ENCODE peak calls at places on chromosomes 5 and 9, in five cellular contexts. One of them, this sample, is unnamed.

GRCh38 chr9:4228142-4228541 is 71.7 kb downstream of the GLIS3 start:
- DNase-seq in IMR-90: no peak
- DNase-seq in epithelial cell of proximal tubule: no peak
- DNase-seq in stomach: no peak
- DNase-seq in prostate gland: no peak
- DNase-seq in this sample: no peak

GRCh38 chr5:132094393-132095076 is 20.9 kb downstream of the CSF2 start:
- DNase-seq in IMR-90: peak
- DNase-seq in epithelial cell of proximal tubule: peak
- DNase-seq in stomach: no peak
- DNase-seq in prostate gland: no peak
- DNase-seq in this sample: peak

GRCh38 chr5:158590936-158591863 is 508.5 kb downstream of the EBF1 start:
- DNase-seq in prostate gland: peak
- DNase-seq in stomach: no peak
- DNase-seq in epithelial cell of proximal tubule: no peak
- DNase-seq in IMR-90: no peak
- DNase-seq in this sample: peak

GRCh38 chr9:94812343-94812742 is 85.8 kb downstream of the AOPEP start:
- DNase-seq in epithelial cell of proximal tubule: peak
- DNase-seq in stomach: no peak
- DNase-seq in IMR-90: peak
- DNase-seq in prostate gland: no peak
- DNase-seq in this sample: peak

GRCh38 chr5:1800470-1801060 is 642 bp upstream of the NDUFS6 start:
- DNase-seq in IMR-90: no peak
- DNase-seq in prostate gland: no peak
- DNase-seq in epithelial cell of proximal tubule: no peak
- DNase-seq in stomach: no peak
- DNase-seq in this sample: no peak

GRCh38 chr9:128125575-128126354 is 1.8 kb downstream of the PTGES2 start:
- DNase-seq in prostate gland: no peak
- DNase-seq in epithelial cell of proximal tubule: no peak
- DNase-seq in IMR-90: no peak
- DNase-seq in stomach: no peak
- DNase-seq in this sample: no peak

GRCh38 chr5:172097356-172097755 is 90.7 kb downstream of the STK10 start:
- DNase-seq in prostate gland: no peak
- DNase-seq in stomach: no peak
- DNase-seq in epithelial cell of proximal tubule: no peak
- DNase-seq in IMR-90: peak
- DNase-seq in this sample: no peak

GRCh38 chr9:110753734-110754231 is 85.2 kb downstream of the MUSK start:
- DNase-seq in stomach: no peak
- DNase-seq in IMR-90: peak
- DNase-seq in prostate gland: no peak
- DNase-seq in epithelial cell of proximal tubule: no peak
- DNase-seq in this sample: no peak

GRCh38 chr9:33453286-33453882 is 6.0 kb upstream of the AQP3 start:
- DNase-seq in prostate gland: no peak
- DNase-seq in stomach: no peak
- DNase-seq in epithelial cell of proximal tubule: no peak
- DNase-seq in IMR-90: no peak
- DNase-seq in this sample: no peak

GRCh38 chr5:174412941-174413340 is 311.4 kb upstream of the MSX2 start:
- DNase-seq in epithelial cell of proximal tubule: no peak
- DNase-seq in IMR-90: no peak
- DNase-seq in stomach: no peak
- DNase-seq in prostate gland: no peak
- DNase-seq in this sample: no peak

GRCh38 chr5:174535691-174536090 is 188.7 kb upstream of the MSX2 start:
- DNase-seq in stomach: no peak
- DNase-seq in prostate gland: no peak
- DNase-seq in epithelial cell of proximal tubule: no peak
- DNase-seq in IMR-90: peak
- DNase-seq in this sample: peak

GRCh38 chr5:179142434-179143198 is 82.4 kb downstream of the ZNF354C start:
- DNase-seq in IMR-90: peak
- DNase-seq in stomach: no peak
- DNase-seq in prostate gland: no peak
- DNase-seq in epithelial cell of proximal tubule: peak
- DNase-seq in this sample: peak

GRCh38 chr5:151617841-151618710 is 26.9 kb upstream of the FAT2 start:
- DNase-seq in epithelial cell of proximal tubule: no peak
- DNase-seq in prostate gland: no peak
- DNase-seq in IMR-90: no peak
- DNase-seq in stomach: no peak
- DNase-seq in this sample: no peak

GRCh38 chr9:108813951-108814601 is 41.7 kb downstream of the ACTL7B start:
- DNase-seq in epithelial cell of proximal tubule: peak
- DNase-seq in IMR-90: no peak
- DNase-seq in prostate gland: no peak
- DNase-seq in stomach: no peak
- DNase-seq in this sample: peak

GRCh38 chr9:133514475-133515239 is 10.1 kb downstream of the MYMK start:
- DNase-seq in stomach: no peak
- DNase-seq in prostate gland: no peak
- DNase-seq in epithelial cell of proximal tubule: no peak
- DNase-seq in IMR-90: no peak
- DNase-seq in this sample: no peak

GRCh38 chr5:64229163-64229774 is 63.6 kb downstream of the RNF180 start:
- DNase-seq in stomach: no peak
- DNase-seq in prostate gland: no peak
- DNase-seq in IMR-90: peak
- DNase-seq in epithelial cell of proximal tubule: no peak
- DNase-seq in this sample: peak

GRCh38 chr5:150642567-150642927 is 2.1 kb downstream of the SYNPO start:
- DNase-seq in stomach: peak
- DNase-seq in IMR-90: peak
- DNase-seq in prostate gland: peak
- DNase-seq in epithelial cell of proximal tubule: peak
- DNase-seq in this sample: peak

GRCh38 chr5:8376478-8376877 is 507.5 kb downstream of the MTRR start:
- DNase-seq in stomach: no peak
- DNase-seq in prostate gland: no peak
- DNase-seq in IMR-90: no peak
- DNase-seq in epithelial cell of proximal tubule: no peak
- DNase-seq in this sample: no peak

GRCh38 chr5:161547573-161548471 is 1.3 kb upstream of the GABRB2 start:
- DNase-seq in prostate gland: no peak
- DNase-seq in epithelial cell of proximal tubule: no peak
- DNase-seq in stomach: no peak
- DNase-seq in IMR-90: no peak
- DNase-seq in this sample: no peak

GRCh38 chr5:177354256-177354655 is 2.8 kb upstream of the LMAN2 start:
- DNase-seq in IMR-90: no peak
- DNase-seq in epithelial cell of proximal tubule: no peak
- DNase-seq in stomach: no peak
- DNase-seq in prostate gland: no peak
- DNase-seq in this sample: no peak

GRCh38 chr5:128681764-128682664 is 144.0 kb upstream of the FBN2 start:
- DNase-seq in epithelial cell of proximal tubule: no peak
- DNase-seq in prostate gland: peak
- DNase-seq in IMR-90: no peak
- DNase-seq in stomach: no peak
- DNase-seq in this sample: peak

GRCh38 chr5:81852277-81853004 is 101.5 kb upstream of the SSBP2 start:
- DNase-seq in IMR-90: peak
- DNase-seq in prostate gland: no peak
- DNase-seq in epithelial cell of proximal tubule: no peak
- DNase-seq in stomach: no peak
- DNase-seq in this sample: no peak

GRCh38 chr5:124252094-124252750 is 494.2 kb downstream of the ZNF608 start:
- DNase-seq in epithelial cell of proximal tubule: no peak
- DNase-seq in prostate gland: no peak
- DNase-seq in IMR-90: no peak
- DNase-seq in stomach: no peak
- DNase-seq in this sample: no peak

GRCh38 chr5:73729329-73729728 is 103.3 kb downstream of the ARHGEF28 start:
- DNase-seq in stomach: no peak
- DNase-seq in IMR-90: peak
- DNase-seq in epithelial cell of proximal tubule: no peak
- DNase-seq in prostate gland: no peak
- DNase-seq in this sample: no peak

GRCh38 chr9:113622600-113623400 is 159.3 kb downstream of the RGS3 start:
- DNase-seq in epithelial cell of proximal tubule: peak
- DNase-seq in stomach: no peak
- DNase-seq in prostate gland: no peak
- DNase-seq in IMR-90: peak
- DNase-seq in this sample: peak

GRCh38 chr5:131147258-131147657 is 17.8 kb downstream of the HINT1 start:
- DNase-seq in stomach: no peak
- DNase-seq in IMR-90: peak
- DNase-seq in epithelial cell of proximal tubule: no peak
- DNase-seq in prostate gland: no peak
- DNase-seq in this sample: no peak

DNA sequence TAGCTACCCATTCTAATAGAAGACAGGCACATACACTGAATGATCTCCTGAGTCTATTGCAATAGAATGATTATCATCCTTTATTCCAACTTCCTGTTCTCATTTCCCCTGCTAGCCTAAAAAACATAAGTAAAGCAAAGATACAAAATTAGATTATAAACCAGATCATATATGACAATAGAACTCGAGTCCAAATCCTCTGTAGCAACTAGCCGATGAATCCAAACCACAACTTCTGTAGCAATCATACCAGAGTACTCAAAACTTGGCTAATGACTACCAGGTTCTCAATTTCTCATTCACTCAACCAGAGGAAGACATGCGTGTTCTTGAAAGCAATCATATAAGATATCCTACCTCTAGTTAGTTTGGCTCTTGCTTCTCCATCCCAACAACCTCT is 622.1 kb downstream of the PSAT1 start:
- DNase-seq in epithelial cell of proximal tubule: no peak
- DNase-seq in prostate gland: no peak
- DNase-seq in IMR-90: no peak
- DNase-seq in stomach: no peak
- DNase-seq in this sample: no peak
- H3K4me3 ChIP-seq in epithelial cell of proximal tubule: no peak
- H3K4me3 ChIP-seq in prostate gland: no peak
- H3K4me3 ChIP-seq in IMR-90: no peak
- H3K4me3 ChIP-seq in stomach: no peak
- H3K4me3 ChIP-seq in this sample: no peak

DNA sequence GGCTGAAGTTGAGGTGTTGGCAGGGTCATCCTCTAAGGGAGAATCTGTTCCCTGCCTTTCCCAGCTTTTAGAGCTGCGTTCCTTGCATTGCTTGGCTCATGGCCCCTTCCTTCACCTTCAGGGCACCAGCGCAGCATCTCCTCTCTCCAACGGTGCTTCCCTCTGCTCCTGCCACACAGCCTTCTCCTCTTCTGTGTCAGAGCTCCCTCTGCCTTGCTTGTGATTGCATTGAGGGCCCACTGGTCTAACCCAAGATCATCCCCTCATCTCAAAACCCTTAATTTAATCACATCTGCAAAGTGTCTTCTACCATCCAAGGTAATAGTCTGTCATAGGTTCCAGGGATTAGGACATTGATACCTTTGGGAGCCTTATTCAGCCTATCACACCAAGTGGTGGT is 205.7 kb upstream of the TBCA start:
- DNase-seq in IMR-90: no peak
- DNase-seq in epithelial cell of proximal tubule: no peak
- DNase-seq in stomach: no peak
- DNase-seq in prostate gland: no peak
- DNase-seq in this sample: no peak
- TF ChIP-seq CTCF in IMR-90: no peak
- TF ChIP-seq CTCF in epithelial cell of proximal tubule: peak
- TF ChIP-seq CTCF in stomach: no peak
- TF ChIP-seq CTCF in prostate gland: no peak
- TF ChIP-seq CTCF in this sample: no peak

DNA sequence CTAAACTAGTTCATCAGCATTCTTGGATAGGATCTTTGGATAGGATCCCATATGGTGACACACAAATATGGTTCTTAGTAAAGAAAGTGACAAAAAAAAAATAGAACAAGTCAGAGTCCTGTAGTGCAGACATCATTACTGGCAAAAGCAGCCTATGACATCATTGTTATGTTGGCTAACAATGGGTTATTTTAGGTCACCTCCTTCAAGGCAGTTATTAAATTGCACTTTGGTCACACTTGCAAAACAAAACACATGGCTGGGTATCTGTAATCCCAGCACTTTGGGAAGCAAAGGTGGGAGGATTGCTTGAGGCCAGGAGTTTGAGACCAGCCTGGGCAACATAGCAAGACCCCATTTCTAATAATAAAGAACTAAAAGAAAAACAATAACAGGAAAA is 185.9 kb downstream of the KIAA0825 start:
- DNase-seq in stomach: no peak
- DNase-seq in prostate gland: no peak
- DNase-seq in IMR-90: peak
- DNase-seq in epithelial cell of proximal tubule: peak
- DNase-seq in this sample: no peak
- H3K4me3 ChIP-seq in stomach: no peak
- H3K4me3 ChIP-seq in prostate gland: no peak
- H3K4me3 ChIP-seq in IMR-90: no peak
- H3K4me3 ChIP-seq in epithelial cell of proximal tubule: no peak
- H3K4me3 ChIP-seq in this sample: no peak

GRCh38 chr9:1709347-1709746 is 305.8 kb upstream of the SMARCA2 start:
- DNase-seq in IMR-90: no peak
- DNase-seq in epithelial cell of proximal tubule: no peak
- DNase-seq in stomach: no peak
- DNase-seq in prostate gland: peak
- DNase-seq in this sample: no peak
- TF ChIP-seq CTCF in IMR-90: no peak
- TF ChIP-seq CTCF in epithelial cell of proximal tubule: peak
- TF ChIP-seq CTCF in stomach: no peak
- TF ChIP-seq CTCF in prostate gland: peak
- TF ChIP-seq CTCF in this sample: no peak

DNA sequence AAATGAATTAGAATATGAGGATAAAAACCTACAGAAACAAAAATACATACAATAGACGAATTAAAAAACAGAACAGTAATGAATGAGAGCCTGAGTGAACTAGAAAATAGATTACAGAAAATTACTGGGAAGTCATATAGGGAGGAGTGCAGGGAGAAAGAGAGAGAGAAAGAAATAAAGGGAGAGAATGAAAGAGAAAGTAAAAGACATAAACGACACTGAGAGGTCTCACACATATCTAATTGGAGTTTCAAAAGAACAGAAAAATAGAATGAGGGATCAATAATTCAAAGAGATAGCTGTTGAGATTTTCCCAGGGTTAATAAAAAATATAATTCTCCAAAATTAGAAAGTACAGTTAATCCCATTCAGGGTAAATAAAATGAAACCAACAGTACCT is 156.4 kb upstream of the FTMT start:
- DNase-seq in IMR-90: no peak
- DNase-seq in prostate gland: no peak
- DNase-seq in epithelial cell of proximal tubule: no peak
- DNase-seq in stomach: no peak
- DNase-seq in this sample: no peak
- H3K4me3 ChIP-seq in IMR-90: no peak
- H3K4me3 ChIP-seq in prostate gland: no peak
- H3K4me3 ChIP-seq in epithelial cell of proximal tubule: no peak
- H3K4me3 ChIP-seq in stomach: no peak
- H3K4me3 ChIP-seq in this sample: no peak

GRCh38 chr9:83167126-83167525 is 104.2 kb upstream of the RASEF start:
- DNase-seq in stomach: no peak
- DNase-seq in epithelial cell of proximal tubule: peak
- DNase-seq in prostate gland: no peak
- DNase-seq in IMR-90: no peak
- DNase-seq in this sample: no peak
- TF ChIP-seq CTCF in stomach: no peak
- TF ChIP-seq CTCF in epithelial cell of proximal tubule: peak
- TF ChIP-seq CTCF in prostate gland: no peak
- TF ChIP-seq CTCF in IMR-90: no peak
- TF ChIP-seq CTCF in this sample: no peak

This sample was measured in retinal pigment epithelial cell.